ENCODE peak calls at places on chromosomes 6 and 20, in seven cellular contexts. One of them, this sample, is unnamed.

GRCh38 chr6:169953686-169954085 is 202.3 kb downstream of the ERMARD start:
- DNase-seq in cardiac fibroblast: no peak
- DNase-seq in NCI-H1930: no peak
- DNase-seq in NCI-H1092 treated with DMSO at 0.1 percent for 48 hours: peak
- DNase-seq in HS-5: no peak
- DNase-seq in left cardiac atrium: no peak
- DNase-seq in astrocyte of the spinal cord: no peak
- DNase-seq in this sample: no peak

GRCh38 chr20:44701116-44701865 is 13.9 kb upstream of the CCN5 start:
- DNase-seq in cardiac fibroblast: peak
- DNase-seq in NCI-H1930: no peak
- DNase-seq in NCI-H1092 treated with DMSO at 0.1 percent for 48 hours: peak
- DNase-seq in HS-5: no peak
- DNase-seq in left cardiac atrium: no peak
- DNase-seq in astrocyte of the spinal cord: no peak
- DNase-seq in this sample: no peak

GRCh38 chr20:14434379-14435136 is 97.1 kb upstream of the FLRT3 start:
- DNase-seq in cardiac fibroblast: no peak
- DNase-seq in NCI-H1930: no peak
- DNase-seq in NCI-H1092 treated with DMSO at 0.1 percent for 48 hours: no peak
- DNase-seq in HS-5: peak
- DNase-seq in left cardiac atrium: no peak
- DNase-seq in astrocyte of the spinal cord: no peak
- DNase-seq in this sample: no peak

GRCh38 chr20:43287637-43288036 is 97.9 kb upstream of the PTPRT start:
- DNase-seq in cardiac fibroblast: no peak
- DNase-seq in NCI-H1930: no peak
- DNase-seq in NCI-H1092 treated with DMSO at 0.1 percent for 48 hours: no peak
- DNase-seq in HS-5: no peak
- DNase-seq in left cardiac atrium: no peak
- DNase-seq in astrocyte of the spinal cord: no peak
- DNase-seq in this sample: no peak

GRCh38 chr20:52410746-52411317 is 219.3 kb upstream of the ZFP64 start:
- DNase-seq in cardiac fibroblast: no peak
- DNase-seq in NCI-H1930: no peak
- DNase-seq in NCI-H1092 treated with DMSO at 0.1 percent for 48 hours: no peak
- DNase-seq in HS-5: no peak
- DNase-seq in left cardiac atrium: no peak
- DNase-seq in astrocyte of the spinal cord: no peak
- DNase-seq in this sample: no peak

GRCh38 chr20:58545565-58546195 is 30.5 kb upstream of the APCDD1L start:
- DNase-seq in cardiac fibroblast: no peak
- DNase-seq in NCI-H1930: no peak
- DNase-seq in NCI-H1092 treated with DMSO at 0.1 percent for 48 hours: no peak
- DNase-seq in HS-5: no peak
- DNase-seq in left cardiac atrium: no peak
- DNase-seq in astrocyte of the spinal cord: peak
- DNase-seq in this sample: no peak

GRCh38 chr6:10857259-10857658 is 18.9 kb upstream of the MAK start:
- DNase-seq in cardiac fibroblast: no peak
- DNase-seq in NCI-H1930: no peak
- DNase-seq in NCI-H1092 treated with DMSO at 0.1 percent for 48 hours: no peak
- DNase-seq in HS-5: no peak
- DNase-seq in left cardiac atrium: no peak
- DNase-seq in astrocyte of the spinal cord: no peak
- DNase-seq in this sample: no peak

GRCh38 chr6:18976091-18976490 is 588.9 kb downstream of the RNF144B start:
- DNase-seq in cardiac fibroblast: no peak
- DNase-seq in NCI-H1930: no peak
- DNase-seq in NCI-H1092 treated with DMSO at 0.1 percent for 48 hours: no peak
- DNase-seq in HS-5: no peak
- DNase-seq in left cardiac atrium: no peak
- DNase-seq in astrocyte of the spinal cord: no peak
- DNase-seq in this sample: no peak

GRCh38 chr6:34370371-34370770 is 22.1 kb downstream of the NUDT3 start:
- DNase-seq in cardiac fibroblast: no peak
- DNase-seq in NCI-H1930: no peak
- DNase-seq in NCI-H1092 treated with DMSO at 0.1 percent for 48 hours: no peak
- DNase-seq in HS-5: no peak
- DNase-seq in left cardiac atrium: no peak
- DNase-seq in astrocyte of the spinal cord: no peak
- DNase-seq in this sample: no peak

GRCh38 chr6:157270308-157270707 is 53.0 kb downstream of the TMEM242 start:
- DNase-seq in cardiac fibroblast: no peak
- DNase-seq in NCI-H1930: no peak
- DNase-seq in NCI-H1092 treated with DMSO at 0.1 percent for 48 hours: no peak
- DNase-seq in HS-5: no peak
- DNase-seq in left cardiac atrium: no peak
- DNase-seq in astrocyte of the spinal cord: no peak
- DNase-seq in this sample: no peak

GRCh38 chr6:116410945-116411623 is 40.3 kb downstream of the DSE start:
- DNase-seq in cardiac fibroblast: peak
- DNase-seq in NCI-H1930: no peak
- DNase-seq in NCI-H1092 treated with DMSO at 0.1 percent for 48 hours: no peak
- DNase-seq in HS-5: no peak
- DNase-seq in left cardiac atrium: no peak
- DNase-seq in astrocyte of the spinal cord: peak
- DNase-seq in this sample: peak

GRCh38 chr6:154500769-154501171 is 9.7 kb downstream of the CNKSR3 start:
- DNase-seq in cardiac fibroblast: no peak
- DNase-seq in NCI-H1930: no peak
- DNase-seq in NCI-H1092 treated with DMSO at 0.1 percent for 48 hours: no peak
- DNase-seq in HS-5: no peak
- DNase-seq in left cardiac atrium: no peak
- DNase-seq in astrocyte of the spinal cord: no peak
- DNase-seq in this sample: no peak

GRCh38 chr6:94736231-94736630 is 841.1 kb upstream of the MANEA start:
- DNase-seq in cardiac fibroblast: no peak
- DNase-seq in NCI-H1930: no peak
- DNase-seq in NCI-H1092 treated with DMSO at 0.1 percent for 48 hours: no peak
- DNase-seq in HS-5: no peak
- DNase-seq in left cardiac atrium: no peak
- DNase-seq in astrocyte of the spinal cord: no peak
- DNase-seq in this sample: no peak

GRCh38 chr6:43737272-43738081 is 32.5 kb upstream of the VEGFA start:
- DNase-seq in cardiac fibroblast: peak
- DNase-seq in NCI-H1930: no peak
- DNase-seq in NCI-H1092 treated with DMSO at 0.1 percent for 48 hours: no peak
- DNase-seq in HS-5: no peak
- DNase-seq in left cardiac atrium: no peak
- DNase-seq in astrocyte of the spinal cord: no peak
- DNase-seq in this sample: no peak

GRCh38 chr6:34576286-34576955 is 20.3 kb upstream of the SPDEF start:
- DNase-seq in cardiac fibroblast: peak
- DNase-seq in NCI-H1930: no peak
- DNase-seq in NCI-H1092 treated with DMSO at 0.1 percent for 48 hours: no peak
- DNase-seq in HS-5: no peak
- DNase-seq in left cardiac atrium: no peak
- DNase-seq in astrocyte of the spinal cord: no peak
- DNase-seq in this sample: no peak

GRCh38 chr6:149003560-149003959 is 256.7 kb downstream of the UST start:
- DNase-seq in cardiac fibroblast: no peak
- DNase-seq in NCI-H1930: no peak
- DNase-seq in NCI-H1092 treated with DMSO at 0.1 percent for 48 hours: no peak
- DNase-seq in HS-5: no peak
- DNase-seq in left cardiac atrium: no peak
- DNase-seq in astrocyte of the spinal cord: no peak
- DNase-seq in this sample: no peak

GRCh38 chr6:84119277-84119676 is 85.7 kb downstream of the MRAP2 start:
- DNase-seq in cardiac fibroblast: no peak
- DNase-seq in NCI-H1930: no peak
- DNase-seq in NCI-H1092 treated with DMSO at 0.1 percent for 48 hours: no peak
- DNase-seq in HS-5: no peak
- DNase-seq in left cardiac atrium: no peak
- DNase-seq in astrocyte of the spinal cord: no peak
- DNase-seq in this sample: no peak

GRCh38 chr6:148274809-148275208 is 67.8 kb upstream of the SASH1 start:
- DNase-seq in cardiac fibroblast: no peak
- DNase-seq in NCI-H1930: no peak
- DNase-seq in NCI-H1092 treated with DMSO at 0.1 percent for 48 hours: no peak
- DNase-seq in HS-5: no peak
- DNase-seq in left cardiac atrium: no peak
- DNase-seq in astrocyte of the spinal cord: no peak
- DNase-seq in this sample: no peak

GRCh38 chr6:56850618-56851017 is 104.3 kb upstream of the BEND6 start:
- DNase-seq in cardiac fibroblast: no peak
- DNase-seq in NCI-H1930: no peak
- DNase-seq in NCI-H1092 treated with DMSO at 0.1 percent for 48 hours: no peak
- DNase-seq in HS-5: no peak
- DNase-seq in left cardiac atrium: no peak
- DNase-seq in astrocyte of the spinal cord: no peak
- DNase-seq in this sample: no peak

GRCh38 chr20:9884666-9885065 is 45.8 kb upstream of the PAK5 start:
- DNase-seq in cardiac fibroblast: no peak
- DNase-seq in NCI-H1930: no peak
- DNase-seq in NCI-H1092 treated with DMSO at 0.1 percent for 48 hours: peak
- DNase-seq in HS-5: no peak
- DNase-seq in left cardiac atrium: no peak
- DNase-seq in astrocyte of the spinal cord: no peak
- DNase-seq in this sample: no peak

GRCh38 chr6:157600807-157601206 is 219.8 kb downstream of the ZDHHC14 start:
- DNase-seq in cardiac fibroblast: no peak
- DNase-seq in NCI-H1930: no peak
- DNase-seq in NCI-H1092 treated with DMSO at 0.1 percent for 48 hours: no peak
- DNase-seq in HS-5: no peak
- DNase-seq in left cardiac atrium: no peak
- DNase-seq in astrocyte of the spinal cord: no peak
- DNase-seq in this sample: no peak

GRCh38 chr20:21396921-21397340 is 395 bp downstream of the NKX2-4 start:
- DNase-seq in cardiac fibroblast: no peak
- DNase-seq in NCI-H1930: no peak
- DNase-seq in NCI-H1092 treated with DMSO at 0.1 percent for 48 hours: peak
- DNase-seq in HS-5: no peak
- DNase-seq in left cardiac atrium: no peak
- DNase-seq in astrocyte of the spinal cord: no peak
- DNase-seq in this sample: no peak

GRCh38 chr6:37367557-37367956 is 13.8 kb downstream of the RNF8 start:
- DNase-seq in cardiac fibroblast: no peak
- DNase-seq in NCI-H1930: no peak
- DNase-seq in NCI-H1092 treated with DMSO at 0.1 percent for 48 hours: no peak
- DNase-seq in HS-5: no peak
- DNase-seq in left cardiac atrium: no peak
- DNase-seq in astrocyte of the spinal cord: no peak
- DNase-seq in this sample: no peak

GRCh38 chr20:1975251-1975650 is 18.6 kb downstream of the PDYN start:
- DNase-seq in cardiac fibroblast: no peak
- DNase-seq in NCI-H1930: no peak
- DNase-seq in NCI-H1092 treated with DMSO at 0.1 percent for 48 hours: no peak
- DNase-seq in HS-5: no peak
- DNase-seq in left cardiac atrium: no peak
- DNase-seq in astrocyte of the spinal cord: no peak
- DNase-seq in this sample: no peak

GRCh38 chr20:57330998-57331397 is 1.4 kb downstream of the SPO11 start:
- DNase-seq in cardiac fibroblast: peak
- DNase-seq in NCI-H1930: no peak
- DNase-seq in NCI-H1092 treated with DMSO at 0.1 percent for 48 hours: no peak
- DNase-seq in HS-5: no peak
- DNase-seq in left cardiac atrium: no peak
- DNase-seq in astrocyte of the spinal cord: no peak
- DNase-seq in this sample: no peak

GRCh38 chr20:36493013-36493800 is 48.1 kb upstream of the MYL9 start:
- DNase-seq in cardiac fibroblast: no peak
- DNase-seq in NCI-H1930: no peak
- DNase-seq in NCI-H1092 treated with DMSO at 0.1 percent for 48 hours: peak
- DNase-seq in HS-5: no peak
- DNase-seq in left cardiac atrium: no peak
- DNase-seq in astrocyte of the spinal cord: no peak
- DNase-seq in this sample: no peak

GRCh38 chr6:90080876-90081464 is 186.7 kb downstream of the GJA10 start:
- DNase-seq in cardiac fibroblast: no peak
- DNase-seq in NCI-H1930: no peak
- DNase-seq in NCI-H1092 treated with DMSO at 0.1 percent for 48 hours: no peak
- DNase-seq in HS-5: no peak
- DNase-seq in left cardiac atrium: no peak
- DNase-seq in astrocyte of the spinal cord: no peak
- DNase-seq in this sample: no peak

GRCh38 chr6:99092009-99092408 is 144.3 kb upstream of the FBXL4 start:
- DNase-seq in cardiac fibroblast: no peak
- DNase-seq in NCI-H1930: no peak
- DNase-seq in NCI-H1092 treated with DMSO at 0.1 percent for 48 hours: no peak
- DNase-seq in HS-5: no peak
- DNase-seq in left cardiac atrium: no peak
- DNase-seq in astrocyte of the spinal cord: no peak
- DNase-seq in this sample: no peak

GRCh38 chr20:32743237-32744112 is at the start of gene COMMD7:
- DNase-seq in cardiac fibroblast: peak
- DNase-seq in NCI-H1930: no peak
- DNase-seq in NCI-H1092 treated with DMSO at 0.1 percent for 48 hours: peak
- DNase-seq in HS-5: no peak
- DNase-seq in left cardiac atrium: peak
- DNase-seq in astrocyte of the spinal cord: peak
- DNase-seq in this sample: peak

GRCh38 chr6:112839525-112839961 is 492.4 kb downstream of the RFPL4B start:
- DNase-seq in cardiac fibroblast: peak
- DNase-seq in NCI-H1930: no peak
- DNase-seq in NCI-H1092 treated with DMSO at 0.1 percent for 48 hours: no peak
- DNase-seq in HS-5: no peak
- DNase-seq in left cardiac atrium: no peak
- DNase-seq in astrocyte of the spinal cord: peak
- DNase-seq in this sample: peak

GRCh38 chr20:18739785-18740184 is 73.8 kb upstream of the SCP2D1 start:
- DNase-seq in cardiac fibroblast: peak
- DNase-seq in NCI-H1930: no peak
- DNase-seq in NCI-H1092 treated with DMSO at 0.1 percent for 48 hours: no peak
- DNase-seq in HS-5: peak
- DNase-seq in left cardiac atrium: no peak
- DNase-seq in astrocyte of the spinal cord: peak
- DNase-seq in this sample: peak

GRCh38 chr20:15155848-15156401 is 818.5 kb upstream of the FLRT3 start:
- DNase-seq in cardiac fibroblast: no peak
- DNase-seq in NCI-H1930: no peak
- DNase-seq in NCI-H1092 treated with DMSO at 0.1 percent for 48 hours: no peak
- DNase-seq in HS-5: no peak
- DNase-seq in left cardiac atrium: no peak
- DNase-seq in astrocyte of the spinal cord: no peak
- DNase-seq in this sample: no peak

GRCh38 chr20:19785886-19786285 is 27.8 kb downstream of the RIN2 start:
- DNase-seq in cardiac fibroblast: peak
- DNase-seq in NCI-H1930: no peak
- DNase-seq in NCI-H1092 treated with DMSO at 0.1 percent for 48 hours: no peak
- DNase-seq in HS-5: no peak
- DNase-seq in left cardiac atrium: no peak
- DNase-seq in astrocyte of the spinal cord: no peak
- DNase-seq in this sample: no peak

GRCh38 chr6:156674197-156674596 is 103.0 kb upstream of the ARID1B start:
- DNase-seq in cardiac fibroblast: no peak
- DNase-seq in NCI-H1930: no peak
- DNase-seq in NCI-H1092 treated with DMSO at 0.1 percent for 48 hours: no peak
- DNase-seq in HS-5: no peak
- DNase-seq in left cardiac atrium: no peak
- DNase-seq in astrocyte of the spinal cord: no peak
- DNase-seq in this sample: no peak

GRCh38 chr20:6142348-6142993 is 19.6 kb upstream of the FERMT1 start:
- DNase-seq in cardiac fibroblast: peak
- DNase-seq in NCI-H1930: peak
- DNase-seq in NCI-H1092 treated with DMSO at 0.1 percent for 48 hours: peak
- DNase-seq in HS-5: no peak
- DNase-seq in left cardiac atrium: peak
- DNase-seq in astrocyte of the spinal cord: peak
- DNase-seq in this sample: peak

GRCh38 chr6:105794263-105794662 is 291.9 kb upstream of the PRDM1 start:
- DNase-seq in cardiac fibroblast: no peak
- DNase-seq in NCI-H1930: no peak
- DNase-seq in NCI-H1092 treated with DMSO at 0.1 percent for 48 hours: no peak
- DNase-seq in HS-5: no peak
- DNase-seq in left cardiac atrium: peak
- DNase-seq in astrocyte of the spinal cord: peak
- DNase-seq in this sample: peak

GRCh38 chr20:25623225-25623735 is 534 bp downstream of the NANP start:
- DNase-seq in cardiac fibroblast: peak
- DNase-seq in NCI-H1930: no peak
- DNase-seq in NCI-H1092 treated with DMSO at 0.1 percent for 48 hours: peak
- DNase-seq in HS-5: peak
- DNase-seq in left cardiac atrium: peak
- DNase-seq in astrocyte of the spinal cord: peak
- DNase-seq in this sample: peak

GRCh38 chr6:36735110-36735971 is 37.7 kb downstream of the RAB44 start:
- DNase-seq in cardiac fibroblast: peak
- DNase-seq in NCI-H1930: no peak
- DNase-seq in NCI-H1092 treated with DMSO at 0.1 percent for 48 hours: no peak
- DNase-seq in HS-5: no peak
- DNase-seq in left cardiac atrium: peak
- DNase-seq in astrocyte of the spinal cord: peak
- DNase-seq in this sample: peak